ENCODE peak calls at places on chromosomes 7 and 10, in seven cellular contexts. Y is memory B cell; Z is activated CD4-positive, alpha-beta memory T cell treated with anti-CD3 and anti-CD28 coated beads, Interleukin-2, amount 10 ng/mL, durations not matched to agents 7 days and 5 days; X is EL; D is mucosa of descending colon; V is GM04503; J is Caki2. P is an unnamed sample.

GRCh38 chr10:49375611-49376010 is 20.3 kb downstream of the DRGX start:
- DNase-seq in Y (no peak), D (no peak), J (no peak), V (no peak), Z (no peak), X (no peak), P (no peak)

GRCh38 chr7:28070311-28071055 is 110.1 kb downstream of the JAZF1 start:
- DNase-seq in D (no peak), Y (no peak), J (no peak), V (no peak), X (peak; percentile 35), Z (no peak), P (no peak)

GRCh38 chr10:108132303-108132702 is 967.8 kb upstream of the SORCS1 start:
- DNase-seq in Z (no peak), Y (no peak), V (no peak), D (no peak), J (no peak), X (no peak), P (no peak)

GRCh38 chr10:58373446-58373834 is 11.8 kb upstream of the TFAM start:
- DNase-seq in Z (no peak), Y (no peak), J (peak; percentile 26), D (no peak), X (no peak), V (no peak), P (no peak)

GRCh38 chr7:16916111-16916639 is 34.4 kb upstream of the AGR3 start:
- DNase-seq in J (peak; percentile 36), V (peak; percentile 66), Z (no peak), D (no peak), Y (no peak), X (peak; percentile 88), P (peak; percentile 30)

GRCh38 chr7:133253522-133253882 is 624 bp downstream of the EXOC4 start:
- DNase-seq in D (no peak), Y (peak; percentile 14), X (peak; percentile 2), Z (peak; percentile 26), J (no peak), V (no peak), P (peak; percentile 36)

GRCh38 chr10:13716161-13717071 is 129.7 kb downstream of the PRPF18 start:
- DNase-seq in Y (no peak), J (no peak), Z (no peak), D (no peak), X (peak; percentile 85), V (peak; percentile 83), P (no peak)

GRCh38 chr10:91034494-91035157 is 113.7 kb upstream of the ANKRD1 start:
- DNase-seq in Y (no peak), Z (no peak), J (no peak), V (no peak), D (peak; percentile 53), X (peak; percentile 16), P (no peak)

GRCh38 chr7:4791738-4792536 is 16.5 kb downstream of the AP5Z1 start:
- DNase-seq in D (peak; percentile 80), Y (peak; percentile 82), V (no peak), J (no peak), X (peak; percentile 34), Z (peak; percentile 75), P (peak; percentile 54)

GRCh38 chr10:69944761-69945160 is 107.9 kb upstream of the MACROH2A2 start:
- DNase-seq in Z (no peak), J (no peak), Y (no peak), X (no peak), V (no peak), D (no peak), P (no peak)

GRCh38 chr7:150666412-150666811 is 19.1 kb upstream of the GIMAP2 start:
- DNase-seq in V (no peak), Z (no peak), X (no peak), D (no peak), Y (no peak), J (no peak), P (no peak)

GRCh38 chr7:120473352-120473751 is 200.4 kb downstream of the KCND2 start:
- DNase-seq in X (no peak), J (no peak), V (no peak), Z (no peak), Y (no peak), D (no peak), P (no peak)

GRCh38 chr10:122847782-122848604 is 2.3 kb upstream of the CUZD1 start:
- DNase-seq in J (no peak), Z (no peak), Y (no peak), X (no peak), D (no peak), V (no peak), P (no peak)

GRCh38 chr10:72062341-72062740 is 26.0 kb downstream of the SPOCK2 start:
- DNase-seq in X (peak; percentile 19), V (no peak), Z (no peak), J (no peak), D (no peak), Y (no peak), P (no peak)

GRCh38 chr7:95581446-95581845 is 14.9 kb downstream of the PDK4 start:
- DNase-seq in D (no peak), Y (no peak), X (no peak), J (no peak), V (no peak), Z (no peak), P (no peak)

GRCh38 chr7:25093268-25093802 is 31.7 kb downstream of the CYCS start:
- DNase-seq in V (peak; percentile 34), Y (peak; percentile 78), X (peak; percentile 84), D (peak; percentile 74), Z (peak; percentile 83), J (peak; percentile 80), P (peak; percentile 79)

GRCh38 chr10:119520283-119520682 is 22.2 kb downstream of the RGS10 start:
- DNase-seq in D (peak; percentile 35), J (no peak), X (no peak), Y (no peak), Z (no peak), V (no peak), P (no peak)

GRCh38 chr7:50304911-50305621 is 550 bp downstream of the IKZF1 start:
- DNase-seq in X (no peak), D (peak; percentile 73), J (no peak), Y (peak; percentile 53), Z (peak; percentile 75), V (no peak), P (peak; percentile 38)

GRCh38 chr10:79928028-79928583 is 20.8 kb downstream of the SFTPD start:
- DNase-seq in D (no peak), Y (peak; percentile 7), X (no peak), Z (no peak), V (no peak), J (no peak), P (no peak)

GRCh38 chr10:35690534-35690933 is 48.4 kb upstream of the FZD8 start:
- DNase-seq in J (no peak), X (no peak), Z (no peak), D (no peak), Y (no peak), V (no peak), P (no peak)

GRCh38 chr10:51344371-51344770 is 270.1 kb downstream of the PRKG1 start:
- DNase-seq in Y (no peak), X (no peak), V (no peak), J (no peak), Z (no peak), D (no peak), P (no peak)

GRCh38 chr7:110522751-110523200 is 568.2 kb upstream of the LRRN3 start:
- DNase-seq in X (no peak), D (no peak), Y (no peak), Z (no peak), V (no peak), J (peak; percentile 82), P (peak; percentile 51)

GRCh38 chr7:46580756-46581155 is 659.7 kb upstream of the IGFBP3 start:
- DNase-seq in X (no peak), D (no peak), Z (no peak), J (no peak), Y (no peak), V (peak; percentile 39), P (no peak)

GRCh38 chr7:41656357-41656756 is 46.5 kb downstream of the INHBA start:
- DNase-seq in J (no peak), X (peak; percentile 57), Z (no peak), D (no peak), Y (no peak), V (peak; percentile 28), P (no peak)

GRCh38 chr7:128796325-128796724 is 4.6 kb downstream of the CCDC136 start:
- DNase-seq in Z (no peak), X (no peak), Y (no peak), V (no peak), D (no peak), J (no peak), P (no peak)

GRCh38 chr7:132402751-132403245 is 173.5 kb downstream of the PLXNA4 start:
- DNase-seq in X (no peak), D (peak; percentile 48), J (no peak), Y (no peak), Z (no peak), V (peak; percentile 56), P (no peak)

GRCh38 chr7:130971297-130971696 is 237.3 kb upstream of the KLF14 start:
- DNase-seq in X (no peak), Z (peak; percentile 69), Y (no peak), V (no peak), J (no peak), D (no peak), P (no peak)

GRCh38 chr10:47233631-47234030 is 66.4 kb upstream of the GDF10 start:
- DNase-seq in D (no peak), Z (no peak), J (no peak), X (no peak), Y (no peak), V (no peak), P (no peak)

GRCh38 chr7:11807000-11807399 is 25.0 kb downstream of the THSD7A start:
- DNase-seq in Y (no peak), X (no peak), V (no peak), Z (no peak), J (no peak), D (no peak), P (no peak)

GRCh38 chr10:127059314-127059713 is 137.1 kb downstream of the INSYN2A start:
- DNase-seq in Y (no peak), V (no peak), J (no peak), D (no peak), Z (no peak), X (no peak), P (no peak)

GRCh38 chr10:125768217-125768616 is 7.4 kb downstream of the MMP21 start:
- DNase-seq in V (no peak), Y (no peak), J (no peak), D (no peak), Z (no peak), X (no peak), P (peak; percentile 8)

GRCh38 chr10:94129393-94130130 is 135.8 kb downstream of the PLCE1 start:
- DNase-seq in J (no peak), X (peak; percentile 69), V (no peak), Z (no peak), D (no peak), Y (no peak), P (no peak)

GRCh38 chr10:88152720-88153119 is 289.3 kb downstream of the PTEN start:
- DNase-seq in D (no peak), X (peak; percentile 100), Y (no peak), V (peak; percentile 97), J (peak; percentile 49), Z (peak; percentile 69), P (peak; percentile 19)

GRCh38 chr7:24313777-24314176 is 29.8 kb downstream of the NPY start:
- DNase-seq in D (no peak), Z (no peak), J (no peak), X (no peak), V (no peak), Y (no peak), P (no peak)

GRCh38 chr7:100394077-100394476 is 20.8 kb downstream of the PILRA start:
- DNase-seq in J (no peak), Z (no peak), Y (no peak), V (no peak), X (no peak), D (no peak), P (no peak)

GRCh38 chr10:7205656-7206055 is 205.2 kb downstream of the SFMBT2 start:
- DNase-seq in V (no peak), J (no peak), D (no peak), X (no peak), Z (no peak), Y (no peak), P (no peak)

GRCh38 chr7:116356979-116357378 is 142.6 kb upstream of the CAV2 start:
- DNase-seq in Y (no peak), J (peak; percentile 10), Z (no peak), X (no peak), D (no peak), V (no peak), P (peak; percentile 24)

GRCh38 chr7:138979988-138980574 is 1.1 kb downstream of the KIAA1549 start:
- DNase-seq in V (no peak), X (peak; percentile 21), D (no peak), Z (no peak), Y (no peak), J (no peak), P (peak; percentile 21)